ENCODE peak calls at places on chromosomes 4 and X, in nine cellular contexts. V is tibial artery; U is progenitor cell of endocrine pancreas; P is NCI-H524; R is stimulated activated CD4-positive, alpha-beta T cell treated with anti-CD3 and anti-CD28 coated beads, Interleukin-15, amount 100 ng/mL, for 1 hour; E is stomach; H is germinal center; N is activated naive CD8-positive, alpha-beta T cell treated with anti-CD3 and anti-CD28 coated beads for 36 hours; Q is lower lobe of right lung. T is an unnamed sample.

GRCh38 chr4:169925678-169926077 is 100.5 kb downstream of the MFAP3L start:
- DNase-seq in V (no peak), U (no peak), P (no peak), R (no peak), E (no peak), H (no peak), N (no peak), Q (no peak), T (no peak)

GRCh38 chrX:15525664-15526416 is 25.2 kb downstream of the BMX start:
- DNase-seq in V (no peak), U (no peak), P (peak), R (no peak), E (no peak), H (no peak), N (no peak), Q (no peak), T (no peak)

GRCh38 chr4:159446266-159446976 is 343.5 kb downstream of the RAPGEF2 start:
- DNase-seq in V (peak), U (peak), P (no peak), R (no peak), E (peak), H (peak), N (peak), Q (no peak), T (peak)

GRCh38 chrX:110287605-110288004 is 30.3 kb downstream of the AMMECR1 start:
- DNase-seq in V (no peak), U (no peak), P (no peak), R (no peak), E (no peak), H (no peak), N (no peak), Q (no peak), T (no peak)

GRCh38 chr4:151226004-151226932 is 50.7 kb upstream of the PRSS48 start:
- DNase-seq in V (no peak), U (no peak), P (no peak), R (no peak), E (no peak), H (no peak), N (no peak), Q (no peak), T (no peak)

GRCh38 chr4:133637161-133637560 is 488.1 kb downstream of the PCDH10 start:
- DNase-seq in V (no peak), U (no peak), P (no peak), R (no peak), E (no peak), H (no peak), N (no peak), Q (no peak), T (no peak)

GRCh38 chr4:89055157-89056080 is 1.6 kb downstream of the FAM13A start:
- DNase-seq in V (no peak), U (no peak), P (no peak), R (no peak), E (no peak), H (no peak), N (no peak), Q (no peak), T (no peak)

GRCh38 chr4:89906787-89907521 is 12.3 kb downstream of the MMRN1 start:
- DNase-seq in V (no peak), U (no peak), P (no peak), R (no peak), E (no peak), H (no peak), N (no peak), Q (no peak), T (no peak)

GRCh38 chr4:61517144-61517543 is 317.0 kb downstream of the ADGRL3 start:
- DNase-seq in V (no peak), U (peak), P (no peak), R (no peak), E (no peak), H (no peak), N (no peak), Q (no peak), T (peak)

GRCh38 chr4:1451106-1451751 is 45.0 kb upstream of the NKX1-1 start:
- DNase-seq in V (peak), U (no peak), P (no peak), R (no peak), E (peak), H (no peak), N (no peak), Q (peak), T (no peak)

GRCh38 chr4:87117051-87117729 is 103.2 kb downstream of the KLHL8 start:
- DNase-seq in V (no peak), U (no peak), P (no peak), R (no peak), E (no peak), H (no peak), N (no peak), Q (no peak), T (no peak)

GRCh38 chr4:81255524-81255923 is 40.5 kb upstream of the PRKG2 start:
- DNase-seq in V (no peak), U (no peak), P (no peak), R (no peak), E (no peak), H (no peak), N (no peak), Q (no peak), T (no peak)

GRCh38 chr4:37568494-37568893 is 117.7 kb downstream of the RELL1 start:
- DNase-seq in V (no peak), U (no peak), P (no peak), R (no peak), E (peak), H (no peak), N (no peak), Q (no peak), T (no peak)

GRCh38 chrX:18973527-18974192 is 10.3 kb downstream of the PHKA2 start:
- DNase-seq in V (no peak), U (no peak), P (peak), R (no peak), E (no peak), H (no peak), N (no peak), Q (no peak), T (peak)

GRCh38 chr4:77593101-77593500 is 12.5 kb upstream of the CXCL13 start:
- DNase-seq in V (no peak), U (no peak), P (no peak), R (no peak), E (no peak), H (no peak), N (no peak), Q (no peak), T (no peak)

GRCh38 chrX:41137589-41137988 is 52.3 kb downstream of the USP9X start:
- DNase-seq in V (no peak), U (no peak), P (no peak), R (no peak), E (no peak), H (no peak), N (no peak), Q (no peak), T (no peak)

GRCh38 chr4:158051401-158052235 is 121.2 kb downstream of the GASK1B start:
- DNase-seq in V (peak), U (no peak), P (no peak), R (no peak), E (no peak), H (no peak), N (no peak), Q (no peak), T (no peak)

GRCh38 chr4:67451464-67451863 is 93.8 kb downstream of the CENPC start:
- DNase-seq in V (no peak), U (no peak), P (no peak), R (no peak), E (no peak), H (no peak), N (no peak), Q (no peak), T (no peak)

GRCh38 chrX:110671068-110671803 is 124.4 kb downstream of the CHRDL1 start:
- DNase-seq in V (no peak), U (no peak), P (no peak), R (no peak), E (no peak), H (no peak), N (no peak), Q (no peak), T (no peak)

GRCh38 chr4:174702974-174703478 is 126.0 kb downstream of the GLRA3 start:
- DNase-seq in V (no peak), U (no peak), P (no peak), R (no peak), E (no peak), H (no peak), N (no peak), Q (no peak), T (no peak)